ENCODE peak calls at places on chromosomes 16 and 17, in seven cellular contexts. One of them, this sample, is unnamed.

GRCh38 chr17:40564195-40564882 is 933 bp downstream of the CCR7 start:
- DNase-seq in HepG2: no peak
- DNase-seq in ovary: no peak
- DNase-seq in endothelial cell: no peak
- DNase-seq in HTR-8/SVneo: no peak
- DNase-seq in ELR: no peak
- DNase-seq in iris pigment epithelial cell: no peak
- DNase-seq in this sample: no peak

GRCh38 chr16:19704321-19705130 is 13.5 kb downstream of the KNOP1 start:
- DNase-seq in ELR: peak; percentile 71
- DNase-seq in HTR-8/SVneo: no peak
- DNase-seq in ovary: peak; percentile 43
- DNase-seq in endothelial cell: no peak
- DNase-seq in iris pigment epithelial cell: peak; percentile 95
- DNase-seq in HepG2: no peak
- DNase-seq in this sample: no peak

GRCh38 chr16:89290887-89291286 is 73.4 kb downstream of the ZNF778 start:
- DNase-seq in ELR: no peak
- DNase-seq in endothelial cell: no peak
- DNase-seq in HepG2: no peak
- DNase-seq in ovary: no peak
- DNase-seq in HTR-8/SVneo: no peak
- DNase-seq in iris pigment epithelial cell: no peak
- DNase-seq in this sample: no peak

GRCh38 chr16:73012341-73012740 is 35.6 kb downstream of the ZFHX3 start:
- DNase-seq in endothelial cell: no peak
- DNase-seq in iris pigment epithelial cell: no peak
- DNase-seq in ovary: no peak
- DNase-seq in HepG2: no peak
- DNase-seq in ELR: no peak
- DNase-seq in HTR-8/SVneo: no peak
- DNase-seq in this sample: no peak

GRCh38 chr16:35386619-35387018 is 1927.2 kb downstream of the TP53TG3F start:
- DNase-seq in endothelial cell: no peak
- DNase-seq in HepG2: no peak
- DNase-seq in iris pigment epithelial cell: no peak
- DNase-seq in ELR: no peak
- DNase-seq in ovary: no peak
- DNase-seq in HTR-8/SVneo: no peak
- DNase-seq in this sample: no peak

GRCh38 chr17:77602062-77602746 is 356.3 kb upstream of the TNRC6C start:
- DNase-seq in ELR: peak; percentile 26
- DNase-seq in HepG2: no peak
- DNase-seq in ovary: no peak
- DNase-seq in iris pigment epithelial cell: peak; percentile 31
- DNase-seq in endothelial cell: no peak
- DNase-seq in HTR-8/SVneo: no peak
- DNase-seq in this sample: no peak

GRCh38 chr16:66551788-66552287 is 538 bp upstream of the CKLF start:
- DNase-seq in HepG2: no peak
- DNase-seq in HTR-8/SVneo: no peak
- DNase-seq in iris pigment epithelial cell: no peak
- DNase-seq in ovary: peak; percentile 30
- DNase-seq in endothelial cell: no peak
- DNase-seq in ELR: no peak
- DNase-seq in this sample: no peak

GRCh38 chr16:56310685-56311084 is 114.7 kb downstream of the AMFR start:
- DNase-seq in HepG2: no peak
- DNase-seq in endothelial cell: no peak
- DNase-seq in ELR: no peak
- DNase-seq in ovary: no peak
- DNase-seq in iris pigment epithelial cell: no peak
- DNase-seq in HTR-8/SVneo: no peak
- DNase-seq in this sample: no peak

GRCh38 chr17:79825580-79825921 is 13.7 kb downstream of the CBX4 start:
- DNase-seq in ovary: no peak
- DNase-seq in ELR: no peak
- DNase-seq in HepG2: no peak
- DNase-seq in HTR-8/SVneo: no peak
- DNase-seq in iris pigment epithelial cell: no peak
- DNase-seq in endothelial cell: no peak
- DNase-seq in this sample: no peak

GRCh38 chr17:35432176-35433074 is at the start of gene SLFN12:
- DNase-seq in ovary: peak; percentile 58
- DNase-seq in endothelial cell: peak; percentile 44
- DNase-seq in ELR: peak; percentile 96
- DNase-seq in HTR-8/SVneo: peak; percentile 76
- DNase-seq in HepG2: no peak
- DNase-seq in iris pigment epithelial cell: peak; percentile 98
- DNase-seq in this sample: peak; percentile 55

GRCh38 chr16:4753227-4753626 is 13.7 kb downstream of the ZNF500 start:
- DNase-seq in ovary: no peak
- DNase-seq in iris pigment epithelial cell: no peak
- DNase-seq in ELR: no peak
- DNase-seq in endothelial cell: no peak
- DNase-seq in HTR-8/SVneo: no peak
- DNase-seq in HepG2: no peak
- DNase-seq in this sample: no peak

GRCh38 chr17:72175263-72175662 is 54.4 kb downstream of the SOX9 start:
- DNase-seq in HTR-8/SVneo: no peak
- DNase-seq in ovary: no peak
- DNase-seq in iris pigment epithelial cell: no peak
- DNase-seq in endothelial cell: no peak
- DNase-seq in HepG2: no peak
- DNase-seq in ELR: no peak
- DNase-seq in this sample: no peak

GRCh38 chr17:34616148-34616547 is 36.8 kb downstream of the TMEM132E start:
- DNase-seq in ovary: no peak
- DNase-seq in endothelial cell: no peak
- DNase-seq in iris pigment epithelial cell: no peak
- DNase-seq in HTR-8/SVneo: no peak
- DNase-seq in HepG2: no peak
- DNase-seq in ELR: no peak
- DNase-seq in this sample: no peak

GRCh38 chr17:51164911-51165679 is 1.1 kb upstream of the NME2 start:
- DNase-seq in ELR: no peak
- DNase-seq in HepG2: peak; percentile 28
- DNase-seq in endothelial cell: peak; percentile 12
- DNase-seq in ovary: peak; percentile 20
- DNase-seq in iris pigment epithelial cell: no peak
- DNase-seq in HTR-8/SVneo: no peak
- DNase-seq in this sample: no peak

GRCh38 chr17:19409509-19409908 is 1.5 kb upstream of the RNF112 start:
- DNase-seq in HepG2: no peak
- DNase-seq in endothelial cell: no peak
- DNase-seq in HTR-8/SVneo: peak; percentile 39
- DNase-seq in ELR: peak; percentile 89
- DNase-seq in iris pigment epithelial cell: peak; percentile 82
- DNase-seq in ovary: no peak
- DNase-seq in this sample: no peak

GRCh38 chr17:75652934-75653549 is 13.9 kb downstream of the RECQL5 start:
- DNase-seq in HTR-8/SVneo: peak; percentile 69
- DNase-seq in ELR: peak; percentile 63
- DNase-seq in HepG2: peak; percentile 59
- DNase-seq in ovary: no peak
- DNase-seq in iris pigment epithelial cell: peak; percentile 28
- DNase-seq in endothelial cell: peak; percentile 57
- DNase-seq in this sample: peak; percentile 68

GRCh38 chr17:50511058-50511457 is 2.8 kb downstream of the MYCBPAP start:
- DNase-seq in ovary: peak; percentile 55
- DNase-seq in ELR: peak; percentile 58
- DNase-seq in HepG2: no peak
- DNase-seq in HTR-8/SVneo: no peak
- DNase-seq in endothelial cell: no peak
- DNase-seq in iris pigment epithelial cell: peak; percentile 60
- DNase-seq in this sample: no peak

GRCh38 chr16:12586701-12587100 is 217.0 kb downstream of the CPPED1 start:
- DNase-seq in HepG2: no peak
- DNase-seq in endothelial cell: no peak
- DNase-seq in iris pigment epithelial cell: no peak
- DNase-seq in ovary: no peak
- DNase-seq in HTR-8/SVneo: no peak
- DNase-seq in ELR: no peak
- DNase-seq in this sample: no peak

GRCh38 chr16:1323296-1324239 is 9.9 kb upstream of the BAIAP3 start:
- DNase-seq in HepG2: no peak
- DNase-seq in iris pigment epithelial cell: no peak
- DNase-seq in ovary: no peak
- DNase-seq in endothelial cell: no peak
- DNase-seq in HTR-8/SVneo: no peak
- DNase-seq in ELR: no peak
- DNase-seq in this sample: peak; percentile 70

GRCh38 chr17:57905875-57906455 is 49.2 kb downstream of the CUEDC1 start:
- DNase-seq in ovary: no peak
- DNase-seq in iris pigment epithelial cell: no peak
- DNase-seq in ELR: no peak
- DNase-seq in endothelial cell: no peak
- DNase-seq in HTR-8/SVneo: no peak
- DNase-seq in HepG2: no peak
- DNase-seq in this sample: no peak

GRCh38 chr17:47264171-47264570 is 10.5 kb downstream of the ITGB3 start:
- DNase-seq in HTR-8/SVneo: no peak
- DNase-seq in iris pigment epithelial cell: no peak
- DNase-seq in ovary: no peak
- DNase-seq in HepG2: no peak
- DNase-seq in endothelial cell: no peak
- DNase-seq in ELR: no peak
- DNase-seq in this sample: no peak

This sample was measured in globus pallidus.